ENCODE peak calls at places on chromosomes 1 and 21, in seven cellular contexts. K, S, X, J, Y, P and L are unnamed samples.

GRCh38 chr1:241992734-241993133 is 6.2 kb downstream of the MAP1LC3C start:
- DNase-seq in X (no peak), Y (no peak), K (peak), S (peak), P (no peak), J (no peak), L (peak)

GRCh38 chr1:179554394-179554793 is 21.4 kb downstream of the NPHS2 start:
- DNase-seq in J (no peak), Y (no peak), S (no peak), X (no peak), K (no peak), P (no peak), L (no peak)

GRCh38 chr1:53145942-53146708 is 3.7 kb upstream of the SLC1A7 start:
- DNase-seq in S (peak), K (peak), Y (no peak), J (peak), X (peak), P (no peak), L (peak)

GRCh38 chr1:208221291-208221622 is 22.9 kb downstream of the PLXNA2 start:
- DNase-seq in J (no peak), X (no peak), Y (no peak), S (no peak), K (no peak), P (no peak), L (no peak)

GRCh38 chr1:32998009-32998555 is 33.5 kb upstream of the RNF19B start:
- DNase-seq in X (no peak), Y (no peak), P (no peak), J (no peak), K (peak), S (no peak), L (no peak)

GRCh38 chr1:232538224-232538942 is 91.5 kb downstream of the SIPA1L2 start:
- DNase-seq in X (peak), S (peak), K (peak), Y (no peak), J (peak), P (peak), L (peak)

GRCh38 chr21:38086580-38086979 is 170.2 kb upstream of the KCNJ15 start:
- DNase-seq in Y (no peak), K (no peak), P (no peak), J (no peak), S (no peak), X (no peak), L (no peak)

GRCh38 chr1:224922404-224923164 is 6.9 kb upstream of the DNAH14 start:
- DNase-seq in K (peak), P (peak), X (peak), Y (peak), S (peak), J (peak), L (peak)

GRCh38 chr1:156140879-156141707 is 12.3 kb upstream of the SEMA4A start:
- DNase-seq in K (peak), P (peak), Y (no peak), S (no peak), X (no peak), J (peak), L (no peak)

GRCh38 chr1:36095760-36096405 is 7.2 kb downstream of the ADPRS start:
- DNase-seq in P (no peak), S (no peak), J (no peak), Y (no peak), K (no peak), X (no peak), L (no peak)

GRCh38 chr21:28633803-28634572 is 358.7 kb downstream of the LTN1 start:
- DNase-seq in P (no peak), K (peak), Y (no peak), S (peak), J (no peak), X (no peak), L (peak)

GRCh38 chr1:163398980-163399379 is 77.2 kb downstream of the NUF2 start:
- DNase-seq in S (no peak), P (no peak), Y (no peak), K (no peak), J (no peak), X (no peak), L (no peak)

GRCh38 chr1:244381887-244382565 is 69.7 kb downstream of the ADSS2 start:
- DNase-seq in J (no peak), Y (no peak), S (peak), X (no peak), K (peak), P (no peak), L (no peak)

GRCh38 chr1:905811-906531 is 17.8 kb upstream of the SAMD11 start:
- DNase-seq in K (peak), J (peak), X (no peak), Y (no peak), S (no peak), P (no peak), L (no peak)

GRCh38 chr1:236997882-236998281 is 6.4 kb downstream of the MT1HL1 start:
- DNase-seq in P (no peak), X (no peak), Y (no peak), S (no peak), K (no peak), J (no peak), L (no peak)

GRCh38 chr1:245856944-245857531 is 650.0 kb downstream of the SMYD3 start:
- DNase-seq in X (peak), K (peak), Y (no peak), S (peak), P (no peak), J (no peak), L (peak)

GRCh38 chr21:44024895-44025353 is 12.8 kb downstream of the TRAPPC10 start:
- DNase-seq in P (no peak), X (no peak), K (peak), S (peak), Y (no peak), J (peak), L (peak)

GRCh38 chr1:226625326-226625725 is 76.8 kb downstream of the STUM start:
- DNase-seq in J (no peak), Y (no peak), P (no peak), S (no peak), K (no peak), X (no peak), L (no peak)

GRCh38 chr1:15272009-15272781 is 25.2 kb downstream of the FHAD1 start:
- DNase-seq in X (peak), Y (peak), J (peak), K (peak), P (peak), S (peak), L (peak)

GRCh38 chr1:216566809-216567208 is 143.6 kb upstream of the USH2A start:
- DNase-seq in Y (peak), S (peak), K (peak), X (no peak), P (no peak), J (no peak), L (peak)

GRCh38 chr21:44891631-44892031 is 18.1 kb upstream of the PTTG1IP start:
- DNase-seq in S (no peak), J (no peak), K (no peak), Y (no peak), X (no peak), P (no peak), L (no peak)

GRCh38 chr1:101406271-101406670 is 169.5 kb downstream of the S1PR1 start:
- DNase-seq in S (no peak), X (no peak), J (no peak), Y (no peak), P (no peak), K (no peak), L (no peak)
- H3K9ac ChIP-seq in S (no peak), X (no peak), J (no peak), Y (no peak), P (no peak), K (no peak), L (no peak)

GRCh38 chr1:186783193-186783592 is 45.6 kb upstream of the PLA2G4A start:
- DNase-seq in S (no peak), K (no peak), J (no peak), P (no peak), X (no peak), Y (no peak), L (peak)
- H3K9ac ChIP-seq in S (no peak), K (no peak), J (no peak), P (no peak), X (no peak), Y (no peak), L (no peak)

GRCh38 chr1:9111357-9111691 is 17.6 kb downstream of the GPR157 start:
- DNase-seq in S (no peak), K (no peak), J (no peak), X (no peak), P (no peak), Y (no peak), L (no peak)
- H3K9ac ChIP-seq in S (no peak), K (no peak), J (no peak), X (no peak), P (peak), Y (no peak), L (no peak)

DNA sequence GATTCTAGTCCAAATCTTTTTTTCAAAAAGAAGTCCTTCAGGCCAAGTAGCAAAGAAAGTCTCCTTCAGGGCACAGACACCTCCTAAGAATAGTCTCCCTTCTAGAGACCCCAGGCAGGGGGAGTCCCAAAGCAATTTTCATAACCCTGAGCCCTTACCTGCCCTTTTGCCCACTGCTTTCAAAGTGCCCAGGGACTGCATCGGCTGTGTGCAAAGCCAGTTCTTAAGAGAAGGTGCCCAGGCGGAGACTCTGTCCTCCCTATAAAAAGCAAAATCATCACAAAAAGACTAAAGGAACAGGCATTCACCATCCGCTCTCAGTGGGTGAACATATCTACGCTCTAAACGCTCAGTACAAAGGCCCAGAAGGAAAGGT is 32.2 kb downstream of the ELK4 start:
- DNase-seq in X (no peak), J (no peak), K (no peak), P (no peak), S (no peak), Y (no peak), L (no peak)
- H3K9ac ChIP-seq in X (no peak), J (no peak), K (no peak), P (no peak), S (peak), Y (no peak), L (no peak)

GRCh38 chr1:170460379-170460778 is 71.6 kb upstream of the GORAB start:
- DNase-seq in J (peak), S (no peak), K (no peak), Y (no peak), P (no peak), X (no peak), L (no peak)
- H3K9ac ChIP-seq in J (no peak), S (no peak), K (peak), Y (no peak), P (no peak), X (no peak), L (no peak)

GRCh38 chr1:11478571-11479374 is at the start of gene DISP3:
- DNase-seq in K (peak), J (peak), S (peak), X (peak), P (peak), Y (peak), L (peak)
- H3K9ac ChIP-seq in K (peak), J (peak), S (peak), X (peak), P (peak), Y (peak), L (no peak)